ENCODE peak calls at places on chromosomes 12 and 14, in five cellular contexts. I is BE2C, V is astrocyte, N is WERI-Rb-1, R is fibroblast of lung. C is an unnamed sample.

GRCh38 chr14:71711619-71712018 is 220.6 kb upstream of the RGS6 start:
- DNase-seq in R (peak; percentile 87), I (peak; percentile 21), V (peak; percentile 99), N (no peak), C (peak; percentile 83)

GRCh38 chr14:23942587-23942986 is 11.0 kb upstream of the DHRS4 start:
- DNase-seq in R (no peak), V (no peak), N (no peak), I (no peak), C (no peak)

GRCh38 chr14:94446126-94446525 is 6.5 kb downstream of the SERPINA11 start:
- DNase-seq in I (no peak), V (no peak), R (no peak), N (no peak), C (no peak)

GRCh38 chr12:53064613-53065415 is 14.4 kb downstream of the SPRYD3 start:
- DNase-seq in N (no peak), I (no peak), V (no peak), R (no peak), C (no peak)

GRCh38 chr12:67428431-67428830 is 159.3 kb downstream of the CAND1 start:
- DNase-seq in R (no peak), V (no peak), I (no peak), N (no peak), C (peak; percentile 68)

GRCh38 chr12:26133508-26133907 is 8.7 kb upstream of the BHLHE41 start:
- DNase-seq in N (no peak), I (no peak), V (no peak), R (peak; percentile 40), C (peak; percentile 29)

GRCh38 chr14:102502571-102502970 is 7.0 kb downstream of the ANKRD9 start:
- DNase-seq in V (no peak), N (no peak), I (no peak), R (no peak), C (no peak)

GRCh38 chr12:13940466-13940865 is 40.9 kb downstream of the GRIN2B start:
- DNase-seq in R (no peak), V (no peak), I (no peak), N (no peak), C (no peak)

GRCh38 chr12:46944104-46944503 is 118.3 kb upstream of the SLC38A4 start:
- DNase-seq in N (no peak), R (peak; percentile 67), I (no peak), V (peak; percentile 72), C (peak; percentile 81)

GRCh38 chr12:81095470-81096232 is 17.8 kb downstream of the ACSS3 start:
- DNase-seq in N (no peak), I (no peak), V (peak; percentile 14), R (peak; percentile 48), C (no peak)

GRCh38 chr12:43903686-43904085 is 67.8 kb downstream of the TMEM117 start:
- DNase-seq in I (no peak), R (no peak), N (no peak), V (no peak), C (no peak)

GRCh38 chr14:50734950-50735697 is 67.0 kb upstream of the SAV1 start:
- DNase-seq in I (no peak), N (no peak), V (no peak), R (peak; percentile 21), C (peak; percentile 29)

GRCh38 chr12:117854339-117855012 is 114.3 kb downstream of the KSR2 start:
- DNase-seq in V (peak; percentile 13), R (peak; percentile 33), N (peak; percentile 75), I (peak; percentile 75), C (peak; percentile 38)

GRCh38 chr12:121872546-121873223 is 14.0 kb upstream of the HPD start:
- DNase-seq in N (peak; percentile 53), V (peak; percentile 93), I (peak; percentile 93), R (peak; percentile 98), C (peak; percentile 95)

GRCh38 chr12:1800646-1801284 is 19.6 kb upstream of the LRTM2 start:
- DNase-seq in I (peak; percentile 81), V (no peak), R (peak; percentile 40), N (peak; percentile 71), C (no peak)
- TF ChIP-seq CTCF in I (peak; percentile 72), V (no peak), R (peak; percentile 51), N (peak; percentile 85), C (peak; percentile 9)

GRCh38 chr12:86290615-86291014 is 34.4 kb upstream of the MGAT4C start:
- DNase-seq in I (no peak), R (peak; percentile 6), N (no peak), V (peak; percentile 4), C (no peak)
- H3K4me3 ChIP-seq in I (no peak overlapping the region), R (no peak overlapping the region), N (no peak overlapping the region), V (no peak overlapping the region), C (no peak overlapping the region)

DNA sequence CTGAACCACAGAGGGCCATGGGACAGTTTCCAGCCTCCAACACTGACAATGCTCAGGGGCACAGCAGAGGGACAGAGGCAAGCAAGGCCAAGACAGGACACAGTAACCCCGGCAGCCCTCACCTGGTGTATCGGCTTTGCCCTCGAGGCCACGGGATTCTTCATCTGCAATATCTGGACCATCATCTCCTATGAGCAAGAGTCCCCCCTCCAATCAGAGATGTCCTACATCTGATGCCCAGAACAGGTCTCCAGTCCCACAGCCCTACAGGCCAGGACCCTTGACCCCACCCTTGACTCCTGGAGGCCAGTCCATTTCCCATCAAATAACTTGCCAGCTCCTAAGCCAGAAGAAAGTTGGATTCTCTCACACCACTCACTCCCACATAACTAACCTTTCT is 17.4 kb downstream of the KMT2D start:
- DNase-seq in N (no peak), I (no peak), V (no peak), R (no peak), C (no peak)
- H3K36me3 ChIP-seq in N (peaks cover 95% of the 10 kb centered on the region), I (peaks cover 91% of the 10 kb centered on the region), V (peaks cover 53% of the 10 kb centered on the region), R (peaks cover 64% of the 10 kb centered on the region), C (peaks cover 64% of the 10 kb centered on the region)

GRCh38 chr14:64766430-64767151 is 62.4 kb downstream of the PLEKHG3 start:
- DNase-seq in N (no peak), R (no peak), I (no peak), V (no peak), C (peak; percentile 69)
- TF ChIP-seq CTCF in N (no peak), R (no peak), I (no peak), V (no peak), C (no peak)

GRCh38 chr12:124441443-124442190 is 125.8 kb downstream of the NCOR2 start:
- DNase-seq in N (no peak), V (peak; percentile 98), R (peak; percentile 87), I (no peak), C (peak; percentile 85)
- H3K4me3 ChIP-seq in N (no peak overlapping the region), V (peak overlapping the region; percentile 37), R (no peak overlapping the region), I (no peak overlapping the region), C (no peak overlapping the region)